ENCODE peak calls at places on chromosomes 2 and 18, in nine cellular contexts. One of them, this sample, is unnamed.

GRCh38 chr2:28361991-28362710 is 30.5 kb upstream of the FOSL2 start:
- DNase-seq in dorsolateral prefrontal cortex: no peak
- DNase-seq in right cardiac atrium: no peak
- DNase-seq in GM23248: no peak
- DNase-seq in effector memory CD4-positive, alpha-beta T cell: no peak
- DNase-seq in Peyer's patch: no peak
- DNase-seq in CD8-positive, alpha-beta memory T cell: no peak
- DNase-seq in naive thymus-derived CD4-positive, alpha-beta T cell: no peak
- DNase-seq in spleen: no peak
- DNase-seq in this sample: no peak

GRCh38 chr2:20368706-20369105 is 18.1 kb upstream of the PUM2 start:
- DNase-seq in effector memory CD4-positive, alpha-beta T cell: no peak
- DNase-seq in dorsolateral prefrontal cortex: no peak
- DNase-seq in Peyer's patch: no peak
- DNase-seq in spleen: no peak
- DNase-seq in naive thymus-derived CD4-positive, alpha-beta T cell: no peak
- DNase-seq in CD8-positive, alpha-beta memory T cell: no peak
- DNase-seq in GM23248: no peak
- DNase-seq in right cardiac atrium: no peak
- DNase-seq in this sample: no peak

GRCh38 chr2:239663364-239663924 is 262.6 kb upstream of the HDAC4 start:
- DNase-seq in naive thymus-derived CD4-positive, alpha-beta T cell: no peak
- DNase-seq in CD8-positive, alpha-beta memory T cell: no peak
- DNase-seq in Peyer's patch: peak
- DNase-seq in effector memory CD4-positive, alpha-beta T cell: no peak
- DNase-seq in right cardiac atrium: no peak
- DNase-seq in dorsolateral prefrontal cortex: no peak
- DNase-seq in spleen: no peak
- DNase-seq in GM23248: no peak
- DNase-seq in this sample: no peak

GRCh38 chr2:190272457-190272842 is 47.2 kb downstream of the HIBCH start:
- DNase-seq in Peyer's patch: no peak
- DNase-seq in CD8-positive, alpha-beta memory T cell: no peak
- DNase-seq in dorsolateral prefrontal cortex: no peak
- DNase-seq in GM23248: no peak
- DNase-seq in effector memory CD4-positive, alpha-beta T cell: no peak
- DNase-seq in spleen: no peak
- DNase-seq in naive thymus-derived CD4-positive, alpha-beta T cell: no peak
- DNase-seq in right cardiac atrium: no peak
- DNase-seq in this sample: no peak

GRCh38 chr2:1571477-1572417 is 158.5 kb downstream of the TPO start:
- DNase-seq in right cardiac atrium: no peak
- DNase-seq in naive thymus-derived CD4-positive, alpha-beta T cell: no peak
- DNase-seq in effector memory CD4-positive, alpha-beta T cell: no peak
- DNase-seq in Peyer's patch: no peak
- DNase-seq in dorsolateral prefrontal cortex: no peak
- DNase-seq in CD8-positive, alpha-beta memory T cell: no peak
- DNase-seq in GM23248: no peak
- DNase-seq in spleen: peak
- DNase-seq in this sample: no peak

GRCh38 chr2:73906847-73907505 is 14.2 kb downstream of the ACTG2 start:
- DNase-seq in naive thymus-derived CD4-positive, alpha-beta T cell: no peak
- DNase-seq in spleen: no peak
- DNase-seq in right cardiac atrium: no peak
- DNase-seq in Peyer's patch: no peak
- DNase-seq in CD8-positive, alpha-beta memory T cell: no peak
- DNase-seq in GM23248: no peak
- DNase-seq in dorsolateral prefrontal cortex: no peak
- DNase-seq in effector memory CD4-positive, alpha-beta T cell: no peak
- DNase-seq in this sample: no peak

GRCh38 chr2:142100967-142101366 is 29.8 kb downstream of the LRP1B start:
- DNase-seq in spleen: no peak
- DNase-seq in Peyer's patch: no peak
- DNase-seq in dorsolateral prefrontal cortex: no peak
- DNase-seq in effector memory CD4-positive, alpha-beta T cell: no peak
- DNase-seq in GM23248: no peak
- DNase-seq in CD8-positive, alpha-beta memory T cell: no peak
- DNase-seq in naive thymus-derived CD4-positive, alpha-beta T cell: no peak
- DNase-seq in right cardiac atrium: no peak
- DNase-seq in this sample: no peak

GRCh38 chr2:65320042-65320711 is 92.5 kb downstream of the ACTR2 start:
- DNase-seq in naive thymus-derived CD4-positive, alpha-beta T cell: no peak
- DNase-seq in dorsolateral prefrontal cortex: no peak
- DNase-seq in CD8-positive, alpha-beta memory T cell: no peak
- DNase-seq in spleen: no peak
- DNase-seq in GM23248: peak
- DNase-seq in effector memory CD4-positive, alpha-beta T cell: no peak
- DNase-seq in right cardiac atrium: peak
- DNase-seq in Peyer's patch: no peak
- DNase-seq in this sample: no peak

GRCh38 chr2:43115884-43116283 is 110.5 kb downstream of the ZFP36L2 start:
- DNase-seq in CD8-positive, alpha-beta memory T cell: no peak
- DNase-seq in spleen: no peak
- DNase-seq in naive thymus-derived CD4-positive, alpha-beta T cell: no peak
- DNase-seq in effector memory CD4-positive, alpha-beta T cell: no peak
- DNase-seq in dorsolateral prefrontal cortex: no peak
- DNase-seq in right cardiac atrium: no peak
- DNase-seq in GM23248: no peak
- DNase-seq in Peyer's patch: no peak
- DNase-seq in this sample: no peak

GRCh38 chr2:14944562-14945346 is 312.2 kb downstream of the LRATD1 start:
- DNase-seq in right cardiac atrium: no peak
- DNase-seq in dorsolateral prefrontal cortex: no peak
- DNase-seq in spleen: no peak
- DNase-seq in Peyer's patch: no peak
- DNase-seq in GM23248: peak
- DNase-seq in CD8-positive, alpha-beta memory T cell: no peak
- DNase-seq in naive thymus-derived CD4-positive, alpha-beta T cell: no peak
- DNase-seq in effector memory CD4-positive, alpha-beta T cell: no peak
- DNase-seq in this sample: peak

GRCh38 chr2:100972452-100972851 is 29.6 kb upstream of the RPL31 start:
- DNase-seq in spleen: peak
- DNase-seq in dorsolateral prefrontal cortex: no peak
- DNase-seq in right cardiac atrium: no peak
- DNase-seq in GM23248: no peak
- DNase-seq in effector memory CD4-positive, alpha-beta T cell: no peak
- DNase-seq in naive thymus-derived CD4-positive, alpha-beta T cell: no peak
- DNase-seq in Peyer's patch: no peak
- DNase-seq in CD8-positive, alpha-beta memory T cell: no peak
- DNase-seq in this sample: no peak

GRCh38 chr2:191688934-191689695 is 11.2 kb downstream of the NABP1 start:
- DNase-seq in dorsolateral prefrontal cortex: no peak
- DNase-seq in GM23248: peak
- DNase-seq in effector memory CD4-positive, alpha-beta T cell: no peak
- DNase-seq in Peyer's patch: no peak
- DNase-seq in spleen: no peak
- DNase-seq in right cardiac atrium: no peak
- DNase-seq in CD8-positive, alpha-beta memory T cell: no peak
- DNase-seq in naive thymus-derived CD4-positive, alpha-beta T cell: no peak
- DNase-seq in this sample: no peak

GRCh38 chr18:71012789-71013188 is 723.9 kb downstream of the SOCS6 start:
- DNase-seq in naive thymus-derived CD4-positive, alpha-beta T cell: no peak
- DNase-seq in Peyer's patch: no peak
- DNase-seq in GM23248: no peak
- DNase-seq in right cardiac atrium: no peak
- DNase-seq in CD8-positive, alpha-beta memory T cell: no peak
- DNase-seq in dorsolateral prefrontal cortex: no peak
- DNase-seq in effector memory CD4-positive, alpha-beta T cell: no peak
- DNase-seq in spleen: no peak
- DNase-seq in this sample: no peak
- H3K27ac ChIP-seq in naive thymus-derived CD4-positive, alpha-beta T cell: no peak
- H3K27ac ChIP-seq in Peyer's patch: no peak
- H3K27ac ChIP-seq in GM23248: no peak
- H3K27ac ChIP-seq in right cardiac atrium: no peak
- H3K27ac ChIP-seq in CD8-positive, alpha-beta memory T cell: no peak
- H3K27ac ChIP-seq in dorsolateral prefrontal cortex: no peak
- H3K27ac ChIP-seq in effector memory CD4-positive, alpha-beta T cell: no peak
- H3K27ac ChIP-seq in spleen: no peak
- H3K27ac ChIP-seq in this sample: no peak

GRCh38 chr2:39665811-39666488 is at the start of gene TMEM178A:
- DNase-seq in spleen: peak
- DNase-seq in CD8-positive, alpha-beta memory T cell: no peak
- DNase-seq in Peyer's patch: no peak
- DNase-seq in GM23248: peak
- DNase-seq in right cardiac atrium: no peak
- DNase-seq in dorsolateral prefrontal cortex: no peak
- DNase-seq in naive thymus-derived CD4-positive, alpha-beta T cell: no peak
- DNase-seq in effector memory CD4-positive, alpha-beta T cell: no peak
- DNase-seq in this sample: no peak
- H3K4me3 ChIP-seq in spleen: peak
- H3K4me3 ChIP-seq in CD8-positive, alpha-beta memory T cell: no peak
- H3K4me3 ChIP-seq in Peyer's patch: peak
- H3K4me3 ChIP-seq in GM23248: peak
- H3K4me3 ChIP-seq in right cardiac atrium: peak
- H3K4me3 ChIP-seq in dorsolateral prefrontal cortex: peak
- H3K4me3 ChIP-seq in naive thymus-derived CD4-positive, alpha-beta T cell: no peak
- H3K4me3 ChIP-seq in effector memory CD4-positive, alpha-beta T cell: no peak
- H3K4me3 ChIP-seq in this sample: peak

GRCh38 chr2:85248741-85249524 is 78.9 kb downstream of the TGOLN2 start:
- DNase-seq in Peyer's patch: no peak
- DNase-seq in spleen: peak
- DNase-seq in effector memory CD4-positive, alpha-beta T cell: no peak
- DNase-seq in dorsolateral prefrontal cortex: no peak
- DNase-seq in GM23248: peak
- DNase-seq in naive thymus-derived CD4-positive, alpha-beta T cell: no peak
- DNase-seq in CD8-positive, alpha-beta memory T cell: no peak
- DNase-seq in right cardiac atrium: peak
- DNase-seq in this sample: no peak
- H3K27ac ChIP-seq in Peyer's patch: no peak
- H3K27ac ChIP-seq in spleen: peak
- H3K27ac ChIP-seq in effector memory CD4-positive, alpha-beta T cell: no peak
- H3K27ac ChIP-seq in dorsolateral prefrontal cortex: peak
- H3K27ac ChIP-seq in GM23248: peak
- H3K27ac ChIP-seq in naive thymus-derived CD4-positive, alpha-beta T cell: no peak
- H3K27ac ChIP-seq in CD8-positive, alpha-beta memory T cell: no peak
- H3K27ac ChIP-seq in right cardiac atrium: peak
- H3K27ac ChIP-seq in this sample: no peak

GRCh38 chr2:218995972-218996644 is 2.9 kb upstream of the CRYBA2 start:
- DNase-seq in CD8-positive, alpha-beta memory T cell: peak
- DNase-seq in effector memory CD4-positive, alpha-beta T cell: peak
- DNase-seq in GM23248: peak
- DNase-seq in spleen: peak
- DNase-seq in naive thymus-derived CD4-positive, alpha-beta T cell: peak
- DNase-seq in dorsolateral prefrontal cortex: peak
- DNase-seq in right cardiac atrium: peak
- DNase-seq in Peyer's patch: peak
- DNase-seq in this sample: peak
- H3K4me3 ChIP-seq in CD8-positive, alpha-beta memory T cell: no peak
- H3K4me3 ChIP-seq in effector memory CD4-positive, alpha-beta T cell: peak
- H3K4me3 ChIP-seq in GM23248: peak
- H3K4me3 ChIP-seq in spleen: peak
- H3K4me3 ChIP-seq in naive thymus-derived CD4-positive, alpha-beta T cell: no peak
- H3K4me3 ChIP-seq in dorsolateral prefrontal cortex: peak
- H3K4me3 ChIP-seq in right cardiac atrium: peak
- H3K4me3 ChIP-seq in Peyer's patch: peak
- H3K4me3 ChIP-seq in this sample: no peak

GRCh38 chr2:146982393-146982846 is 862.4 kb upstream of the ACVR2A start:
- DNase-seq in GM23248: peak
- DNase-seq in effector memory CD4-positive, alpha-beta T cell: no peak
- DNase-seq in naive thymus-derived CD4-positive, alpha-beta T cell: no peak
- DNase-seq in CD8-positive, alpha-beta memory T cell: no peak
- DNase-seq in spleen: no peak
- DNase-seq in dorsolateral prefrontal cortex: no peak
- DNase-seq in right cardiac atrium: peak
- DNase-seq in Peyer's patch: peak
- DNase-seq in this sample: no peak

GRCh38 chr2:146985753-146986152 is 859.1 kb upstream of the ACVR2A start:
- DNase-seq in right cardiac atrium: no peak
- DNase-seq in GM23248: peak
- DNase-seq in CD8-positive, alpha-beta memory T cell: no peak
- DNase-seq in effector memory CD4-positive, alpha-beta T cell: no peak
- DNase-seq in naive thymus-derived CD4-positive, alpha-beta T cell: no peak
- DNase-seq in spleen: no peak
- DNase-seq in Peyer's patch: no peak
- DNase-seq in dorsolateral prefrontal cortex: no peak
- DNase-seq in this sample: no peak

GRCh38 chr2:146981921-146982320 is 862.9 kb upstream of the ACVR2A start:
- DNase-seq in effector memory CD4-positive, alpha-beta T cell: no peak
- DNase-seq in Peyer's patch: no peak
- DNase-seq in naive thymus-derived CD4-positive, alpha-beta T cell: no peak
- DNase-seq in GM23248: peak
- DNase-seq in dorsolateral prefrontal cortex: no peak
- DNase-seq in spleen: no peak
- DNase-seq in CD8-positive, alpha-beta memory T cell: no peak
- DNase-seq in right cardiac atrium: no peak
- DNase-seq in this sample: no peak

GRCh38 chr2:146986161-146986560 is 858.7 kb upstream of the ACVR2A start:
- DNase-seq in effector memory CD4-positive, alpha-beta T cell: no peak
- DNase-seq in right cardiac atrium: no peak
- DNase-seq in spleen: no peak
- DNase-seq in naive thymus-derived CD4-positive, alpha-beta T cell: no peak
- DNase-seq in dorsolateral prefrontal cortex: no peak
- DNase-seq in Peyer's patch: no peak
- DNase-seq in CD8-positive, alpha-beta memory T cell: no peak
- DNase-seq in GM23248: peak
- DNase-seq in this sample: no peak

DNA sequence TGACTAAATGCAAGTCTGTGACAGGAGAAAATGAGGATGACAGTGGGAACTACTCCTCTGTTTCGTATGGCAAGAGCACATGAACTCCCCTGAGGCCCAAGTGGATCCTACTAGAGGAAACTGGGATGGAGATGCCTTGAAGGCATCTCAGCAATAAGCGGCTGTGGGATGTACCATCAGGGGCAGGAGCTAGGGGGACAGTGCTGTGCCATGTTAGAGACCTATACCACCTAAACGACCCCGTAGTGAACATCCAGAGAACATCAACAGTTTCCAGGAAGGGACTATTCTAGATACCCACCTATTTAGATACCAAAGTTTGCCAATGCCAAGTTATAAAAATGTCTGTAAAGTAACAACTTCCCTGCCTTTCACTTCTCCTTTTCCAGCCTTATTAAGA is 860.8 kb upstream of the ACVR2A start:
- DNase-seq in GM23248: no peak
- DNase-seq in CD8-positive, alpha-beta memory T cell: no peak
- DNase-seq in spleen: no peak
- DNase-seq in naive thymus-derived CD4-positive, alpha-beta T cell: no peak
- DNase-seq in effector memory CD4-positive, alpha-beta T cell: no peak
- DNase-seq in Peyer's patch: no peak
- DNase-seq in right cardiac atrium: no peak
- DNase-seq in dorsolateral prefrontal cortex: no peak
- DNase-seq in this sample: no peak
- H3K27ac ChIP-seq in GM23248: no peak
- H3K27ac ChIP-seq in CD8-positive, alpha-beta memory T cell: no peak
- H3K27ac ChIP-seq in spleen: no peak
- H3K27ac ChIP-seq in naive thymus-derived CD4-positive, alpha-beta T cell: no peak
- H3K27ac ChIP-seq in effector memory CD4-positive, alpha-beta T cell: no peak
- H3K27ac ChIP-seq in Peyer's patch: no peak
- H3K27ac ChIP-seq in right cardiac atrium: no peak
- H3K27ac ChIP-seq in dorsolateral prefrontal cortex: no peak
- H3K27ac ChIP-seq in this sample: no peak

This sample was measured in HL-60.